ENCODE peak calls at places on chromosomes 5 and 9, in six cellular contexts. E is NCI-H1092; B is occipital lobe; H is choroid plexus epithelial cell; S is cardiac fibroblast; W is activated CD4-positive, alpha-beta T cell treated with anti-CD3 and anti-CD28 coated beads for 48 hours. V is an unnamed sample.

GRCh38 chr9:128540630-128541355 is 11.6 kb upstream of the SPTAN1 start:
- DNase-seq in E (no peak), W (no peak), H (peak; percentile 47), B (no peak), S (no peak), V (no peak)

GRCh38 chr9:95157491-95158151 is 159.9 kb downstream of the FANCC start:
- DNase-seq in B (no peak), S (peak; percentile 85), W (no peak), H (peak; percentile 98), E (no peak), V (peak; percentile 17)

GRCh38 chr5:149383399-149383798 is 4.3 kb upstream of the IL17B start:
- DNase-seq in W (no peak), H (no peak), E (no peak), B (no peak), S (peak; percentile 33), V (no peak)

GRCh38 chr5:131810510-131811249 is 13.9 kb upstream of the FNIP1 start:
- DNase-seq in E (no peak), W (no peak), B (no peak), S (peak; percentile 29), H (peak; percentile 55), V (no peak)

GRCh38 chr5:115379622-115380344 is 83.3 kb upstream of the CCDC112 start:
- DNase-seq in S (no peak), E (no peak), H (peak; percentile 26), B (no peak), W (peak; percentile 7), V (no peak)

GRCh38 chr5:168291961-168292782 is 727 bp downstream of the WWC1 start:
- DNase-seq in W (no peak), S (no peak), E (no peak), H (no peak), B (no peak), V (no peak)

GRCh38 chr9:36748322-36748899 is 175.7 kb downstream of the MELK start:
- DNase-seq in H (peak; percentile 67), B (no peak), W (peak; percentile 48), S (peak; percentile 55), E (no peak), V (no peak)

GRCh38 chr5:124079062-124079461 is 567.1 kb downstream of the CSNK1G3 start:
- DNase-seq in B (no peak), W (no peak), E (no peak), S (peak; percentile 16), H (no peak), V (no peak)

GRCh38 chr9:113154471-113154870 is 3.7 kb downstream of the SLC31A2 start:
- DNase-seq in S (peak; percentile 72), W (no peak), E (no peak), B (peak; percentile 45), H (peak; percentile 68), V (no peak)

GRCh38 chr5:74017786-74018211 is 391.8 kb downstream of the ARHGEF28 start:
- DNase-seq in B (peak; percentile 21), E (peak; percentile 81), H (peak; percentile 32), S (peak; percentile 56), W (no peak), V (no peak)

GRCh38 chr9:4022435-4023067 is 277.3 kb downstream of the GLIS3 start:
- DNase-seq in B (no peak), H (no peak), S (no peak), E (no peak), W (no peak), V (no peak)

GRCh38 chr5:97501286-97501964 is 318.4 kb upstream of the RIOK2 start:
- DNase-seq in B (peak; percentile 29), W (no peak), H (no peak), S (peak; percentile 58), E (no peak), V (no peak)

GRCh38 chr5:138212828-138213160 is 329 bp downstream of the CDC23 start:
- DNase-seq in H (peak; percentile 19), S (peak; percentile 22), B (peak; percentile 71), E (no peak), W (no peak), V (no peak)